ENCODE peak calls at places on chromosome 16, in six cellular contexts. R is activated T-cell treated with anti-CD3 and anti-CD28 coated beads for 1 hour, T is H1, W is mucosa of gallbladder, H is A549, J is iPS-NIHi11. Q is an unnamed sample.

GRCh38 chr16:80803341-80804060 is 897 bp downstream of the CDYL2 start:
- DNase-seq in J (peak), R (peak), W (no peak), T (peak), H (no peak), Q (peak)

GRCh38 chr16:29806096-29806579 is at the start of gene MAZ:
- DNase-seq in J (no peak), R (peak), T (no peak), H (peak), W (no peak), Q (peak)

GRCh38 chr16:12398029-12398735 is 405.5 kb downstream of the CPPED1 start:
- DNase-seq in R (no peak), T (no peak), W (no peak), H (no peak), J (no peak), Q (no peak)

GRCh38 chr16:86685071-86685470 is 106.7 kb downstream of the FOXL1 start:
- DNase-seq in T (no peak), R (no peak), J (no peak), W (no peak), H (no peak), Q (no peak)

GRCh38 chr16:19705131-19705501 is 12.9 kb downstream of the KNOP1 start:
- DNase-seq in W (no peak), R (no peak), H (no peak), J (no peak), T (no peak), Q (no peak)

GRCh38 chr16:88892065-88892464 is 25.6 kb upstream of the PABPN1L start:
- DNase-seq in R (no peak), J (no peak), H (no peak), W (no peak), T (no peak), Q (no peak)

GRCh38 chr16:21950782-21951521 is 2.2 kb upstream of the UQCRC2 start:
- DNase-seq in R (no peak), J (peak), H (peak), W (no peak), T (no peak), Q (no peak)

GRCh38 chr16:27174798-27175197 is 28.5 kb upstream of the KDM8 start:
- DNase-seq in J (no peak), T (no peak), W (no peak), R (no peak), H (peak), Q (no peak)

Q was measured in neural crest cell.